ENCODE peak calls at places on chromosomes 1 and 21, in ten cellular contexts. One of them, this sample, is unnamed.

GRCh38 chr1:46596846-46597245 is 7.2 kb downstream of the MKNK1 start:
- DNase-seq in stomach: no peak
- DNase-seq in esophagus squamous epithelium: no peak
- DNase-seq in occipital lobe: no peak
- DNase-seq in Right ventricle myocardium superior: no peak
- DNase-seq in GM04504: no peak
- DNase-seq in activated CD4-positive, alpha-beta T cell treated with anti-CD3 and anti-CD28 coated beads, Interleukin-2, amount 10 ng/mL, durations not matched to agents 24 days and 14 days: no peak
- DNase-seq in tibial artery: no peak
- DNase-seq in spleen: no peak
- DNase-seq in NCI-H1092: no peak
- DNase-seq in this sample: no peak

GRCh38 chr1:156475568-156476500 is 24.7 kb downstream of the MEF2D start:
- DNase-seq in stomach: peak; percentile 66
- DNase-seq in esophagus squamous epithelium: no peak
- DNase-seq in occipital lobe: peak; percentile 88
- DNase-seq in Right ventricle myocardium superior: peak; percentile 88
- DNase-seq in GM04504: peak; percentile 67
- DNase-seq in activated CD4-positive, alpha-beta T cell treated with anti-CD3 and anti-CD28 coated beads, Interleukin-2, amount 10 ng/mL, durations not matched to agents 24 days and 14 days: no peak
- DNase-seq in tibial artery: peak; percentile 98
- DNase-seq in spleen: peak; percentile 67
- DNase-seq in NCI-H1092: no peak
- DNase-seq in this sample: peak; percentile 88

GRCh38 chr1:45134468-45134873 is 71.9 kb downstream of the ZSWIM5 start:
- DNase-seq in stomach: no peak
- DNase-seq in esophagus squamous epithelium: no peak
- DNase-seq in occipital lobe: no peak
- DNase-seq in Right ventricle myocardium superior: no peak
- DNase-seq in GM04504: no peak
- DNase-seq in activated CD4-positive, alpha-beta T cell treated with anti-CD3 and anti-CD28 coated beads, Interleukin-2, amount 10 ng/mL, durations not matched to agents 24 days and 14 days: no peak
- DNase-seq in tibial artery: no peak
- DNase-seq in spleen: no peak
- DNase-seq in NCI-H1092: no peak
- DNase-seq in this sample: no peak

GRCh38 chr1:23276531-23276930 is 59.2 kb upstream of the HTR1D start:
- DNase-seq in stomach: no peak
- DNase-seq in esophagus squamous epithelium: no peak
- DNase-seq in occipital lobe: no peak
- DNase-seq in Right ventricle myocardium superior: no peak
- DNase-seq in GM04504: no peak
- DNase-seq in activated CD4-positive, alpha-beta T cell treated with anti-CD3 and anti-CD28 coated beads, Interleukin-2, amount 10 ng/mL, durations not matched to agents 24 days and 14 days: no peak
- DNase-seq in tibial artery: no peak
- DNase-seq in spleen: no peak
- DNase-seq in NCI-H1092: no peak
- DNase-seq in this sample: no peak

GRCh38 chr1:220690140-220691038 is at the start of gene C1orf115:
- DNase-seq in stomach: peak; percentile 89
- DNase-seq in esophagus squamous epithelium: no peak
- DNase-seq in occipital lobe: peak; percentile 49
- DNase-seq in Right ventricle myocardium superior: peak; percentile 88
- DNase-seq in GM04504: no peak
- DNase-seq in activated CD4-positive, alpha-beta T cell treated with anti-CD3 and anti-CD28 coated beads, Interleukin-2, amount 10 ng/mL, durations not matched to agents 24 days and 14 days: peak; percentile 92
- DNase-seq in tibial artery: peak; percentile 80
- DNase-seq in spleen: peak; percentile 92
- DNase-seq in NCI-H1092: peak; percentile 73
- DNase-seq in this sample: peak; percentile 51

GRCh38 chr21:38925923-38926322 is 120.2 kb downstream of the ETS2 start:
- DNase-seq in stomach: peak; percentile 45
- DNase-seq in esophagus squamous epithelium: no peak
- DNase-seq in occipital lobe: peak; percentile 15
- DNase-seq in Right ventricle myocardium superior: peak; percentile 72
- DNase-seq in GM04504: peak; percentile 79
- DNase-seq in activated CD4-positive, alpha-beta T cell treated with anti-CD3 and anti-CD28 coated beads, Interleukin-2, amount 10 ng/mL, durations not matched to agents 24 days and 14 days: no peak
- DNase-seq in tibial artery: peak; percentile 87
- DNase-seq in spleen: no peak
- DNase-seq in NCI-H1092: no peak
- DNase-seq in this sample: peak; percentile 39

GRCh38 chr1:53375440-53375839 is 47.6 kb upstream of the LRP8 start:
- DNase-seq in stomach: peak; percentile 19
- DNase-seq in esophagus squamous epithelium: no peak
- DNase-seq in occipital lobe: no peak
- DNase-seq in Right ventricle myocardium superior: no peak
- DNase-seq in GM04504: no peak
- DNase-seq in activated CD4-positive, alpha-beta T cell treated with anti-CD3 and anti-CD28 coated beads, Interleukin-2, amount 10 ng/mL, durations not matched to agents 24 days and 14 days: no peak
- DNase-seq in tibial artery: peak; percentile 51
- DNase-seq in spleen: peak; percentile 54
- DNase-seq in NCI-H1092: no peak
- DNase-seq in this sample: no peak

GRCh38 chr1:63929106-63929478 is 155.3 kb downstream of the ROR1 start:
- DNase-seq in stomach: no peak
- DNase-seq in esophagus squamous epithelium: no peak
- DNase-seq in occipital lobe: no peak
- DNase-seq in Right ventricle myocardium superior: no peak
- DNase-seq in GM04504: no peak
- DNase-seq in activated CD4-positive, alpha-beta T cell treated with anti-CD3 and anti-CD28 coated beads, Interleukin-2, amount 10 ng/mL, durations not matched to agents 24 days and 14 days: no peak
- DNase-seq in tibial artery: no peak
- DNase-seq in spleen: no peak
- DNase-seq in NCI-H1092: no peak
- DNase-seq in this sample: no peak

GRCh38 chr1:94591791-94592565 is 50.4 kb upstream of the F3 start:
- DNase-seq in stomach: no peak
- DNase-seq in esophagus squamous epithelium: no peak
- DNase-seq in occipital lobe: peak; percentile 35
- DNase-seq in Right ventricle myocardium superior: no peak
- DNase-seq in GM04504: no peak
- DNase-seq in activated CD4-positive, alpha-beta T cell treated with anti-CD3 and anti-CD28 coated beads, Interleukin-2, amount 10 ng/mL, durations not matched to agents 24 days and 14 days: no peak
- DNase-seq in tibial artery: no peak
- DNase-seq in spleen: no peak
- DNase-seq in NCI-H1092: no peak
- DNase-seq in this sample: peak; percentile 81

GRCh38 chr1:46034601-46035516 is 97.6 kb downstream of the PIK3R3 start:
- DNase-seq in stomach: no peak
- DNase-seq in esophagus squamous epithelium: no peak
- DNase-seq in occipital lobe: no peak
- DNase-seq in Right ventricle myocardium superior: peak; percentile 58
- DNase-seq in GM04504: no peak
- DNase-seq in activated CD4-positive, alpha-beta T cell treated with anti-CD3 and anti-CD28 coated beads, Interleukin-2, amount 10 ng/mL, durations not matched to agents 24 days and 14 days: no peak
- DNase-seq in tibial artery: no peak
- DNase-seq in spleen: no peak
- DNase-seq in NCI-H1092: no peak
- DNase-seq in this sample: no peak

GRCh38 chr1:11847667-11848445 is at the start of gene NPPA:
- DNase-seq in stomach: no peak
- DNase-seq in esophagus squamous epithelium: no peak
- DNase-seq in occipital lobe: no peak
- DNase-seq in Right ventricle myocardium superior: no peak
- DNase-seq in GM04504: peak; percentile 10
- DNase-seq in activated CD4-positive, alpha-beta T cell treated with anti-CD3 and anti-CD28 coated beads, Interleukin-2, amount 10 ng/mL, durations not matched to agents 24 days and 14 days: no peak
- DNase-seq in tibial artery: no peak
- DNase-seq in spleen: no peak
- DNase-seq in NCI-H1092: peak; percentile 99
- DNase-seq in this sample: peak; percentile 15

GRCh38 chr1:145994391-145995120 is 1.8 kb downstream of the TXNIP start:
- DNase-seq in stomach: peak; percentile 43
- DNase-seq in esophagus squamous epithelium: no peak
- DNase-seq in occipital lobe: no peak
- DNase-seq in Right ventricle myocardium superior: no peak
- DNase-seq in GM04504: no peak
- DNase-seq in activated CD4-positive, alpha-beta T cell treated with anti-CD3 and anti-CD28 coated beads, Interleukin-2, amount 10 ng/mL, durations not matched to agents 24 days and 14 days: peak; percentile 77
- DNase-seq in tibial artery: peak; percentile 67
- DNase-seq in spleen: no peak
- DNase-seq in NCI-H1092: no peak
- DNase-seq in this sample: no peak

GRCh38 chr1:71080178-71080781 is 555 bp downstream of the ZRANB2 start:
- DNase-seq in stomach: no peak
- DNase-seq in esophagus squamous epithelium: no peak
- DNase-seq in occipital lobe: no peak
- DNase-seq in Right ventricle myocardium superior: no peak
- DNase-seq in GM04504: no peak
- DNase-seq in activated CD4-positive, alpha-beta T cell treated with anti-CD3 and anti-CD28 coated beads, Interleukin-2, amount 10 ng/mL, durations not matched to agents 24 days and 14 days: peak; percentile 67
- DNase-seq in tibial artery: no peak
- DNase-seq in spleen: no peak
- DNase-seq in NCI-H1092: no peak
- DNase-seq in this sample: no peak

GRCh38 chr1:232352956-232353355 is 277.0 kb downstream of the SIPA1L2 start:
- DNase-seq in stomach: no peak
- DNase-seq in esophagus squamous epithelium: no peak
- DNase-seq in occipital lobe: no peak
- DNase-seq in Right ventricle myocardium superior: no peak
- DNase-seq in GM04504: no peak
- DNase-seq in activated CD4-positive, alpha-beta T cell treated with anti-CD3 and anti-CD28 coated beads, Interleukin-2, amount 10 ng/mL, durations not matched to agents 24 days and 14 days: no peak
- DNase-seq in tibial artery: no peak
- DNase-seq in spleen: no peak
- DNase-seq in NCI-H1092: no peak
- DNase-seq in this sample: no peak

GRCh38 chr1:25787477-25788043 is 12.4 kb upstream of the SELENON start:
- DNase-seq in stomach: no peak
- DNase-seq in esophagus squamous epithelium: no peak
- DNase-seq in occipital lobe: no peak
- DNase-seq in Right ventricle myocardium superior: peak; percentile 24
- DNase-seq in GM04504: no peak
- DNase-seq in activated CD4-positive, alpha-beta T cell treated with anti-CD3 and anti-CD28 coated beads, Interleukin-2, amount 10 ng/mL, durations not matched to agents 24 days and 14 days: no peak
- DNase-seq in tibial artery: no peak
- DNase-seq in spleen: no peak
- DNase-seq in NCI-H1092: no peak
- DNase-seq in this sample: no peak

GRCh38 chr1:106439475-106439874 is 617.0 kb upstream of the PRMT6 start:
- DNase-seq in stomach: no peak
- DNase-seq in esophagus squamous epithelium: no peak
- DNase-seq in occipital lobe: no peak
- DNase-seq in Right ventricle myocardium superior: no peak
- DNase-seq in GM04504: no peak
- DNase-seq in activated CD4-positive, alpha-beta T cell treated with anti-CD3 and anti-CD28 coated beads, Interleukin-2, amount 10 ng/mL, durations not matched to agents 24 days and 14 days: no peak
- DNase-seq in tibial artery: no peak
- DNase-seq in spleen: no peak
- DNase-seq in NCI-H1092: no peak
- DNase-seq in this sample: peak; percentile 2

GRCh38 chr1:37498872-37499617 is 15.5 kb downstream of the MEAF6 start:
- DNase-seq in stomach: peak; percentile 69
- DNase-seq in esophagus squamous epithelium: no peak
- DNase-seq in occipital lobe: no peak
- DNase-seq in Right ventricle myocardium superior: no peak
- DNase-seq in GM04504: no peak
- DNase-seq in activated CD4-positive, alpha-beta T cell treated with anti-CD3 and anti-CD28 coated beads, Interleukin-2, amount 10 ng/mL, durations not matched to agents 24 days and 14 days: no peak
- DNase-seq in tibial artery: no peak
- DNase-seq in spleen: no peak
- DNase-seq in NCI-H1092: peak; percentile 63
- DNase-seq in this sample: peak; percentile 66

GRCh38 chr1:31012210-31012924 is 53.1 kb downstream of the PUM1 start:
- DNase-seq in stomach: no peak
- DNase-seq in esophagus squamous epithelium: no peak
- DNase-seq in occipital lobe: no peak
- DNase-seq in Right ventricle myocardium superior: no peak
- DNase-seq in GM04504: no peak
- DNase-seq in activated CD4-positive, alpha-beta T cell treated with anti-CD3 and anti-CD28 coated beads, Interleukin-2, amount 10 ng/mL, durations not matched to agents 24 days and 14 days: no peak
- DNase-seq in tibial artery: no peak
- DNase-seq in spleen: no peak
- DNase-seq in NCI-H1092: no peak
- DNase-seq in this sample: no peak

GRCh38 chr1:15684468-15685283 is 556 bp downstream of the PLEKHM2 start:
- DNase-seq in stomach: peak; percentile 51
- DNase-seq in esophagus squamous epithelium: no peak
- DNase-seq in occipital lobe: no peak
- DNase-seq in Right ventricle myocardium superior: peak; percentile 67
- DNase-seq in GM04504: no peak
- DNase-seq in activated CD4-positive, alpha-beta T cell treated with anti-CD3 and anti-CD28 coated beads, Interleukin-2, amount 10 ng/mL, durations not matched to agents 24 days and 14 days: peak; percentile 82
- DNase-seq in tibial artery: peak; percentile 76
- DNase-seq in spleen: peak; percentile 89
- DNase-seq in NCI-H1092: no peak
- DNase-seq in this sample: peak; percentile 31

GRCh38 chr1:55196433-55197035 is 18.6 kb downstream of the USP24 start:
- DNase-seq in stomach: no peak
- DNase-seq in esophagus squamous epithelium: no peak
- DNase-seq in occipital lobe: no peak
- DNase-seq in Right ventricle myocardium superior: no peak
- DNase-seq in GM04504: no peak
- DNase-seq in activated CD4-positive, alpha-beta T cell treated with anti-CD3 and anti-CD28 coated beads, Interleukin-2, amount 10 ng/mL, durations not matched to agents 24 days and 14 days: no peak
- DNase-seq in tibial artery: no peak
- DNase-seq in spleen: no peak
- DNase-seq in NCI-H1092: no peak
- DNase-seq in this sample: no peak

GRCh38 chr21:26469789-26470188 is 103.3 kb downstream of the CYYR1 start:
- DNase-seq in stomach: no peak
- DNase-seq in esophagus squamous epithelium: no peak
- DNase-seq in occipital lobe: peak; percentile 17
- DNase-seq in Right ventricle myocardium superior: no peak
- DNase-seq in GM04504: peak; percentile 84
- DNase-seq in activated CD4-positive, alpha-beta T cell treated with anti-CD3 and anti-CD28 coated beads, Interleukin-2, amount 10 ng/mL, durations not matched to agents 24 days and 14 days: no peak
- DNase-seq in tibial artery: no peak
- DNase-seq in spleen: no peak
- DNase-seq in NCI-H1092: no peak
- DNase-seq in this sample: peak; percentile 77

GRCh38 chr1:93080424-93080823 is 1.3 kb downstream of the MTF2 start:
- DNase-seq in stomach: no peak
- DNase-seq in esophagus squamous epithelium: no peak
- DNase-seq in occipital lobe: no peak
- DNase-seq in Right ventricle myocardium superior: no peak
- DNase-seq in GM04504: peak; percentile 33
- DNase-seq in activated CD4-positive, alpha-beta T cell treated with anti-CD3 and anti-CD28 coated beads, Interleukin-2, amount 10 ng/mL, durations not matched to agents 24 days and 14 days: peak; percentile 66
- DNase-seq in tibial artery: no peak
- DNase-seq in spleen: no peak
- DNase-seq in NCI-H1092: peak; percentile 13
- DNase-seq in this sample: peak; percentile 30

GRCh38 chr1:62386351-62387121 is 50.3 kb upstream of the USP1 start:
- DNase-seq in stomach: no peak
- DNase-seq in esophagus squamous epithelium: no peak
- DNase-seq in occipital lobe: no peak
- DNase-seq in Right ventricle myocardium superior: no peak
- DNase-seq in GM04504: no peak
- DNase-seq in activated CD4-positive, alpha-beta T cell treated with anti-CD3 and anti-CD28 coated beads, Interleukin-2, amount 10 ng/mL, durations not matched to agents 24 days and 14 days: no peak
- DNase-seq in tibial artery: no peak
- DNase-seq in spleen: no peak
- DNase-seq in NCI-H1092: no peak
- DNase-seq in this sample: no peak

GRCh38 chr1:110336300-110337039 is 2.7 kb upstream of the RBM15 start:
- DNase-seq in stomach: no peak
- DNase-seq in esophagus squamous epithelium: no peak
- DNase-seq in occipital lobe: no peak
- DNase-seq in Right ventricle myocardium superior: no peak
- DNase-seq in GM04504: peak; percentile 25
- DNase-seq in activated CD4-positive, alpha-beta T cell treated with anti-CD3 and anti-CD28 coated beads, Interleukin-2, amount 10 ng/mL, durations not matched to agents 24 days and 14 days: no peak
- DNase-seq in tibial artery: no peak
- DNase-seq in spleen: no peak
- DNase-seq in NCI-H1092: no peak
- DNase-seq in this sample: no peak

GRCh38 chr1:22535399-22535798 is 27.9 kb upstream of the EPHA8 start:
- DNase-seq in stomach: no peak
- DNase-seq in esophagus squamous epithelium: no peak
- DNase-seq in occipital lobe: no peak
- DNase-seq in Right ventricle myocardium superior: peak; percentile 33
- DNase-seq in GM04504: no peak
- DNase-seq in activated CD4-positive, alpha-beta T cell treated with anti-CD3 and anti-CD28 coated beads, Interleukin-2, amount 10 ng/mL, durations not matched to agents 24 days and 14 days: no peak
- DNase-seq in tibial artery: no peak
- DNase-seq in spleen: no peak
- DNase-seq in NCI-H1092: no peak
- DNase-seq in this sample: no peak

GRCh38 chr21:39637197-39637970 is 24.6 kb downstream of the B3GALT5 start:
- DNase-seq in stomach: no peak
- DNase-seq in esophagus squamous epithelium: no peak
- DNase-seq in occipital lobe: no peak
- DNase-seq in Right ventricle myocardium superior: no peak
- DNase-seq in GM04504: no peak
- DNase-seq in activated CD4-positive, alpha-beta T cell treated with anti-CD3 and anti-CD28 coated beads, Interleukin-2, amount 10 ng/mL, durations not matched to agents 24 days and 14 days: no peak
- DNase-seq in tibial artery: no peak
- DNase-seq in spleen: no peak
- DNase-seq in NCI-H1092: peak; percentile 20
- DNase-seq in this sample: no peak

GRCh38 chr1:234427950-234428646 is 50.9 kb downstream of the TARBP1 start:
- DNase-seq in stomach: no peak
- DNase-seq in esophagus squamous epithelium: no peak
- DNase-seq in occipital lobe: no peak
- DNase-seq in Right ventricle myocardium superior: no peak
- DNase-seq in GM04504: no peak
- DNase-seq in activated CD4-positive, alpha-beta T cell treated with anti-CD3 and anti-CD28 coated beads, Interleukin-2, amount 10 ng/mL, durations not matched to agents 24 days and 14 days: no peak
- DNase-seq in tibial artery: no peak
- DNase-seq in spleen: no peak
- DNase-seq in NCI-H1092: no peak
- DNase-seq in this sample: no peak

GRCh38 chr21:32386195-32386870 is 6.5 kb downstream of the URB1 start:
- DNase-seq in stomach: peak; percentile 31
- DNase-seq in esophagus squamous epithelium: no peak
- DNase-seq in occipital lobe: no peak
- DNase-seq in Right ventricle myocardium superior: peak; percentile 68
- DNase-seq in GM04504: no peak
- DNase-seq in activated CD4-positive, alpha-beta T cell treated with anti-CD3 and anti-CD28 coated beads, Interleukin-2, amount 10 ng/mL, durations not matched to agents 24 days and 14 days: no peak
- DNase-seq in tibial artery: peak; percentile 70
- DNase-seq in spleen: peak; percentile 69
- DNase-seq in NCI-H1092: no peak
- DNase-seq in this sample: no peak